ENCODE peak calls at places on chromosomes 7 and 10, in five cellular contexts. One of them, this sample, is unnamed.

GRCh38 chr10:43452356-43452914 is 15.5 kb downstream of the ZNF487 start:
- DNase-seq in esophagus squamous epithelium: no peak
- DNase-seq in upper lobe of right lung: no peak
- DNase-seq in stomach: no peak
- DNase-seq in suprapubic skin: no peak
- DNase-seq in this sample: no peak

GRCh38 chr7:110204527-110204926 is 886.4 kb upstream of the LRRN3 start:
- DNase-seq in esophagus squamous epithelium: no peak
- DNase-seq in upper lobe of right lung: no peak
- DNase-seq in stomach: no peak
- DNase-seq in suprapubic skin: no peak
- DNase-seq in this sample: no peak

GRCh38 chr7:30977896-30978564 is 14.3 kb downstream of the GHRHR start:
- DNase-seq in esophagus squamous epithelium: no peak
- DNase-seq in upper lobe of right lung: peak; percentile 65
- DNase-seq in stomach: peak; percentile 57
- DNase-seq in suprapubic skin: no peak
- DNase-seq in this sample: no peak

GRCh38 chr10:52666931-52667330 is 105.7 kb downstream of the MBL2 start:
- DNase-seq in esophagus squamous epithelium: no peak
- DNase-seq in upper lobe of right lung: no peak
- DNase-seq in stomach: no peak
- DNase-seq in suprapubic skin: no peak
- DNase-seq in this sample: no peak

GRCh38 chr7:66627876-66628360 is 763 bp upstream of the KCTD7 start:
- DNase-seq in esophagus squamous epithelium: no peak
- DNase-seq in upper lobe of right lung: no peak
- DNase-seq in stomach: no peak
- DNase-seq in suprapubic skin: no peak
- DNase-seq in this sample: no peak

GRCh38 chr7:7569615-7570014 is 2.9 kb downstream of the MIOS start:
- DNase-seq in esophagus squamous epithelium: no peak
- DNase-seq in upper lobe of right lung: no peak
- DNase-seq in stomach: no peak
- DNase-seq in suprapubic skin: no peak
- DNase-seq in this sample: no peak

GRCh38 chr10:58618158-58618676 is 105.5 kb downstream of the BICC1 start:
- DNase-seq in esophagus squamous epithelium: no peak
- DNase-seq in upper lobe of right lung: no peak
- DNase-seq in stomach: no peak
- DNase-seq in suprapubic skin: no peak
- DNase-seq in this sample: no peak

GRCh38 chr7:2802504-2803341 is 41.4 kb downstream of the GNA12 start:
- DNase-seq in esophagus squamous epithelium: no peak
- DNase-seq in upper lobe of right lung: peak; percentile 65
- DNase-seq in stomach: no peak
- DNase-seq in suprapubic skin: no peak
- DNase-seq in this sample: no peak

GRCh38 chr7:150901160-150902035 is 49.1 kb downstream of the AOC1 start:
- DNase-seq in esophagus squamous epithelium: no peak
- DNase-seq in upper lobe of right lung: no peak
- DNase-seq in stomach: no peak
- DNase-seq in suprapubic skin: no peak
- DNase-seq in this sample: no peak

GRCh38 chr10:52801951-52802350 is 29.4 kb upstream of the MBL2 start:
- DNase-seq in esophagus squamous epithelium: no peak
- DNase-seq in upper lobe of right lung: no peak
- DNase-seq in stomach: no peak
- DNase-seq in suprapubic skin: no peak
- DNase-seq in this sample: no peak

GRCh38 chr7:19587291-19587690 is 121.5 kb downstream of the POLR1F start:
- DNase-seq in esophagus squamous epithelium: no peak
- DNase-seq in upper lobe of right lung: no peak
- DNase-seq in stomach: no peak
- DNase-seq in suprapubic skin: no peak
- DNase-seq in this sample: no peak

GRCh38 chr10:8037941-8038894 is 16.3 kb upstream of the GATA3 start:
- DNase-seq in esophagus squamous epithelium: no peak
- DNase-seq in upper lobe of right lung: no peak
- DNase-seq in stomach: no peak
- DNase-seq in suprapubic skin: no peak
- DNase-seq in this sample: no peak

GRCh38 chr7:27152816-27153486 is 568 bp upstream of the HOXA3 start:
- DNase-seq in esophagus squamous epithelium: no peak
- DNase-seq in upper lobe of right lung: no peak
- DNase-seq in stomach: peak; percentile 5
- DNase-seq in suprapubic skin: no peak
- DNase-seq in this sample: peak; percentile 28

GRCh38 chr7:106062006-106062405 is 50.1 kb downstream of the SYPL1 start:
- DNase-seq in esophagus squamous epithelium: no peak
- DNase-seq in upper lobe of right lung: no peak
- DNase-seq in stomach: no peak
- DNase-seq in suprapubic skin: no peak
- DNase-seq in this sample: no peak

GRCh38 chr10:46528675-46529615 is 27.5 kb downstream of the GPRIN2 start:
- DNase-seq in esophagus squamous epithelium: no peak
- DNase-seq in upper lobe of right lung: no peak
- DNase-seq in stomach: peak; percentile 27
- DNase-seq in suprapubic skin: peak; percentile 53
- DNase-seq in this sample: peak; percentile 34

GRCh38 chr10:123995461-123996131 is 97.8 kb downstream of the CHST15 start:
- DNase-seq in esophagus squamous epithelium: no peak
- DNase-seq in upper lobe of right lung: peak; percentile 75
- DNase-seq in stomach: peak; percentile 46
- DNase-seq in suprapubic skin: no peak
- DNase-seq in this sample: peak; percentile 71

GRCh38 chr10:35640951-35641429 is 1.1 kb downstream of the FZD8 start:
- DNase-seq in esophagus squamous epithelium: no peak
- DNase-seq in upper lobe of right lung: peak; percentile 85
- DNase-seq in stomach: peak; percentile 70
- DNase-seq in suprapubic skin: peak; percentile 74
- DNase-seq in this sample: no peak

GRCh38 chr10:117960345-117960744 is 86.4 kb downstream of the RAB11FIP2 start:
- DNase-seq in esophagus squamous epithelium: no peak
- DNase-seq in upper lobe of right lung: no peak
- DNase-seq in stomach: no peak
- DNase-seq in suprapubic skin: no peak
- DNase-seq in this sample: no peak

GRCh38 chr10:80535671-80536360 is 1.9 kb upstream of the SH2D4B start:
- DNase-seq in esophagus squamous epithelium: peak; percentile 25
- DNase-seq in upper lobe of right lung: peak; percentile 90
- DNase-seq in stomach: peak; percentile 70
- DNase-seq in suprapubic skin: no peak
- DNase-seq in this sample: peak; percentile 76

GRCh38 chr7:151776446-151776845 is 100.5 kb downstream of the PRKAG2 start:
- DNase-seq in esophagus squamous epithelium: no peak
- DNase-seq in upper lobe of right lung: peak; percentile 33
- DNase-seq in stomach: no peak
- DNase-seq in suprapubic skin: peak; percentile 36
- DNase-seq in this sample: no peak

GRCh38 chr10:116490028-116490662 is 55.6 kb upstream of the PNLIP start:
- DNase-seq in esophagus squamous epithelium: no peak
- DNase-seq in upper lobe of right lung: no peak
- DNase-seq in stomach: no peak
- DNase-seq in suprapubic skin: no peak
- DNase-seq in this sample: no peak

GRCh38 chr7:102318482-102318971 is 31.9 kb downstream of the SH2B2 start:
- DNase-seq in esophagus squamous epithelium: no peak
- DNase-seq in upper lobe of right lung: no peak
- DNase-seq in stomach: peak; percentile 59
- DNase-seq in suprapubic skin: no peak
- DNase-seq in this sample: no peak

DNA sequence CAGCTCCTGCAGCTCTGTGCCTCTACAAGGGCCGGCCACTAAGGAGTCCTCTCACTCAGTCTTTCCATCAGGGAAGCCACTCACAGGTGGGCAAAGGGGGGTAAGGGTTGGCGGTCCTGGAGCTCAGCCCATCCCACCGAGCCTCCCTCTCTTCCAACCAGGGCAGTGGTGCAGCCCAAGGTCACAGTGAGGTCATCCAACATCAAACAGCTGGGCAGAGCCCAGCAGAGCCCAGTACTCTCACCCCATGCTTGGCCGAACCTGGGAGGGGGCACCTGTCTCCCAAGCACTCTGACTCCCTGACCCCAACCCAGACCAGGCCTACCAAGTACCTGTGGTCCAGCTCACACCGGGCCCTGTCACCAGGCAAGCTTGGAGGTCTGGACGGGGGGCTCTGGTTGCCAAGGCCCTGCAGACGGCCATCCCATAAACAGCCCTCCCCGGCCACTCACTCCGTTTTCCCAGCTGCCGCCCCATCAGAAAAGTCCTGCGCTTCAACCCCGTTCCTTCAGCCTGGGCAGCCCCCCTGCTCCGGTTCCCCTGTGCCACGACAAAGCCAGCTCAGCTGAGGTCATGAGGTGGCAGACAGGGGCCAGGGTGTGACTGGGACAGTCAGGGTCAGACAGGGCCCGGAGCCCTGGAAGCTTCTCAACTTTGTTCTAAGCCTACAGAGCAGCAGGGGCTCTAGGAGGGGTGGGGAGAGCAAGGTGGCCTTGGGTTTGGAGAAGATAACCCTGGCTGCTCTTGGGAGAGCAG is 27.5 kb downstream of the PDGFA start:
- DNase-seq in esophagus squamous epithelium: no peak
- DNase-seq in upper lobe of right lung: peak; percentile 62
- DNase-seq in stomach: no peak
- DNase-seq in suprapubic skin: peak; percentile 41
- DNase-seq in this sample: peak; percentile 41
- TF ChIP-seq CTCF in esophagus squamous epithelium: no peak
- TF ChIP-seq CTCF in upper lobe of right lung: no peak
- TF ChIP-seq CTCF in stomach: no peak
- TF ChIP-seq CTCF in suprapubic skin: no peak
- TF ChIP-seq CTCF in this sample: no peak

GRCh38 chr7:135729230-135729629 is 1.2 kb upstream of the SLC13A4 start:
- DNase-seq in esophagus squamous epithelium: no peak
- DNase-seq in upper lobe of right lung: no peak
- DNase-seq in stomach: no peak
- DNase-seq in suprapubic skin: no peak
- DNase-seq in this sample: no peak

GRCh38 chr7:135726911-135727673 is 894 bp downstream of the SLC13A4 start:
- DNase-seq in esophagus squamous epithelium: no peak
- DNase-seq in upper lobe of right lung: no peak
- DNase-seq in stomach: no peak
- DNase-seq in suprapubic skin: no peak
- DNase-seq in this sample: no peak

GRCh38 chr7:135731131-135731530 is 3.1 kb upstream of the SLC13A4 start:
- DNase-seq in esophagus squamous epithelium: no peak
- DNase-seq in upper lobe of right lung: no peak
- DNase-seq in stomach: no peak
- DNase-seq in suprapubic skin: no peak
- DNase-seq in this sample: no peak

GRCh38 chr7:135726389-135726788 is 1.6 kb downstream of the SLC13A4 start:
- DNase-seq in esophagus squamous epithelium: no peak
- DNase-seq in upper lobe of right lung: peak; percentile 0
- DNase-seq in stomach: no peak
- DNase-seq in suprapubic skin: no peak
- DNase-seq in this sample: no peak

GRCh38 chr7:135728136-135728669 is at the start of gene SLC13A4:
- DNase-seq in esophagus squamous epithelium: no peak
- DNase-seq in upper lobe of right lung: no peak
- DNase-seq in stomach: no peak
- DNase-seq in suprapubic skin: no peak
- DNase-seq in this sample: no peak
- TF ChIP-seq CTCF in esophagus squamous epithelium: no peak
- TF ChIP-seq CTCF in upper lobe of right lung: no peak
- TF ChIP-seq CTCF in stomach: no peak
- TF ChIP-seq CTCF in suprapubic skin: no peak
- TF ChIP-seq CTCF in this sample: no peak

DNA sequence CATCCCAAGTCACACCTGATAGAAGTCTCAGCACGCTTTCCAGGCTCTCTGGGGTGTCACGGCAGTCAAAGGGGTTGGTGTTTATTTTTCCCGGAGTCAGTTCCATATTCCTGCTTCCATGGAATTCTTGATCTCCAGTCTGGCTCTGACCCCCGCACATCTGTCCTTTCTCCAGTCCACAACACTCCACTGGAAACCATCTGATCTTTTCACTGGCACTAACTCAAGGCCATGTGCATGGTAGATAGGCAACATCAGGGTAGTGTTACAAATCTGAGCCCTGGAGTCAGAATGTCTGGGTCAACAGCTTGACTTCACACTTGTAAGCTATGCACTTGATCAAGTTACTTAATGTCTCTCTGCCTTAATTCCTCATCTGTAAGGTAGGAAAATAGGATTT is 176.2 kb downstream of the WDR11 start:
- DNase-seq in esophagus squamous epithelium: no peak
- DNase-seq in upper lobe of right lung: no peak
- DNase-seq in stomach: no peak
- DNase-seq in suprapubic skin: no peak
- DNase-seq in this sample: no peak
- TF ChIP-seq CTCF in esophagus squamous epithelium: no peak
- TF ChIP-seq CTCF in upper lobe of right lung: no peak
- TF ChIP-seq CTCF in stomach: no peak
- TF ChIP-seq CTCF in suprapubic skin: no peak
- TF ChIP-seq CTCF in this sample: no peak

GRCh38 chr7:132685301-132685700 is 109.0 kb upstream of the PLXNA4 start:
- DNase-seq in esophagus squamous epithelium: no peak
- DNase-seq in upper lobe of right lung: no peak
- DNase-seq in stomach: no peak
- DNase-seq in suprapubic skin: no peak
- DNase-seq in this sample: no peak

GRCh38 chr7:132680590-132680989 is 104.3 kb upstream of the PLXNA4 start:
- DNase-seq in esophagus squamous epithelium: no peak
- DNase-seq in upper lobe of right lung: no peak
- DNase-seq in stomach: no peak
- DNase-seq in suprapubic skin: no peak
- DNase-seq in this sample: no peak

GRCh38 chr7:132687981-132688383 is 111.7 kb upstream of the PLXNA4 start:
- DNase-seq in esophagus squamous epithelium: no peak
- DNase-seq in upper lobe of right lung: no peak
- DNase-seq in stomach: no peak
- DNase-seq in suprapubic skin: no peak
- DNase-seq in this sample: no peak

GRCh38 chr7:132687016-132687415 is 110.7 kb upstream of the PLXNA4 start:
- DNase-seq in esophagus squamous epithelium: no peak
- DNase-seq in upper lobe of right lung: no peak
- DNase-seq in stomach: no peak
- DNase-seq in suprapubic skin: no peak
- DNase-seq in this sample: no peak

DNA sequence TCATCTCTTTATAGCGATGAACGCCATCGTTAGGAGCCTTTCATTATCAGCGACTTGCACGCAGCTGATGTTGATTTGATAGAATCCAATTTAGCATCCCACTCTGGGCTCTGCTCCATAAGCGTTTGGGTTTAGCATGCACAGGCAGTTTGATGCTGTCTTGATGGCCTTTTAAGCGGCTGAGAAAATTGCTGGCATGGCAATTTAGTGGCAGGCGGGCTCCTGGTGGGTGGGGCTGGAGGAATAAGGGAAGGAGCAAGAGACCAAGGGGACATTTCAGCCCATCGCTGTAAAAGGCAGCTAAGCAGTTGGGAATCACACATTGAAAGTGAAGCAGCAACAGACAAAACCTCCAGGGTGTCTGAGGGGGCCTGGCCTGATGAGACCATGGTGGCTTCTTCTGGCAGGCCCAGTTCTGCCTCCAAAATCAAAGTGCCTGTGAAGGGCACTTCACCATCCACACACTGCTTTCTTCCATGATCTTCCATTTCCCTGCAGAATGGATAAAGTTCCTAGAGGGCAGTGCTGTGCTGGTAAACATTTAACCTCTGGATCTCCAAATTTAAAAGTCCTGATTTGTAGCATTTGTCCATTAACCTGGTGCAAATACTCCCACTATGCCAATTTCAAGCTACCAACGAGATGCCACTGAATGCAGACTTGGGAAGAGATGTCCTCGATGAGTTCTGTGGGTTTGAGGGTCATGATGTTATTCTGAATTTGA is 107.9 kb upstream of the PLXNA4 start:
- DNase-seq in esophagus squamous epithelium: no peak
- DNase-seq in upper lobe of right lung: no peak
- DNase-seq in stomach: no peak
- DNase-seq in suprapubic skin: no peak
- DNase-seq in this sample: no peak
- TF ChIP-seq CTCF in esophagus squamous epithelium: no peak
- TF ChIP-seq CTCF in upper lobe of right lung: no peak
- TF ChIP-seq CTCF in stomach: no peak
- TF ChIP-seq CTCF in suprapubic skin: no peak
- TF ChIP-seq CTCF in this sample: no peak

This sample was measured in CD14-positive monocyte.